ENCODE peak calls at places on chromosomes 7 and 10, in five cellular contexts. M is IMR-90; U is pancreas; T is GM12865; D is Jurkat, Clone E6-1. O is an unnamed sample.

GRCh38 chr7:107164092-107164491 is 4.7 kb upstream of the HBP1 start:
- DNase-seq in M (peak; percentile 37), U (no peak), T (no peak), D (no peak), O (no peak)

GRCh38 chr7:142463401-142463850 is 205.6 kb upstream of the PRSS58 start:
- DNase-seq in M (no peak), U (no peak), T (peak; percentile 41), D (peak; percentile 56), O (no peak)

GRCh38 chr7:74656421-74656910 is 1.1 kb upstream of the GTF2I start:
- DNase-seq in M (no peak), U (peak; percentile 47), T (peak; percentile 71), D (peak; percentile 67), O (peak; percentile 58)

GRCh38 chr10:45442251-45442650 is 68.2 kb downstream of the ALOX5 start:
- DNase-seq in M (no peak), U (no peak), T (no peak), D (no peak), O (no peak)

GRCh38 chr10:52319926-52320325 is 5.8 kb downstream of the DKK1 start:
- DNase-seq in M (peak; percentile 68), U (no peak), T (no peak), D (no peak), O (no peak)

GRCh38 chr10:22673785-22674184 is 40.6 kb downstream of the PIP4K2A start:
- DNase-seq in M (no peak), U (no peak), T (no peak), D (no peak), O (no peak)

GRCh38 chr7:102978280-102978679 is 65.5 kb downstream of the LRRC17 start:
- DNase-seq in M (peak; percentile 82), U (peak; percentile 34), T (no peak), D (no peak), O (no peak)

GRCh38 chr10:69572159-69573055 is 815 bp downstream of the NEUROG3 start:
- DNase-seq in M (peak; percentile 2), U (no peak), T (peak; percentile 16), D (no peak), O (no peak)

GRCh38 chr10:102644066-102644645 is at the start of gene TRIM8:
- DNase-seq in M (no peak), U (peak; percentile 67), T (peak; percentile 76), D (no peak), O (peak; percentile 66)

GRCh38 chr10:32940321-32941264 is 17.4 kb downstream of the ITGB1 start:
- DNase-seq in M (no peak), U (no peak), T (peak; percentile 47), D (no peak), O (no peak)

GRCh38 chr7:26284995-26285632 is 6.5 kb upstream of the SNX10 start:
- DNase-seq in M (no peak), U (no peak), T (peak; percentile 56), D (no peak), O (peak; percentile 55)

GRCh38 chr7:37180828-37181549 is 267.7 kb downstream of the ELMO1 start:
- DNase-seq in M (no peak), U (no peak), T (no peak), D (no peak), O (no peak)

GRCh38 chr7:12090757-12091134 is 120.3 kb upstream of the TMEM106B start:
- DNase-seq in M (no peak), U (no peak), T (no peak), D (no peak), O (no peak)

GRCh38 chr10:43236176-43236850 is 30.6 kb downstream of the RASGEF1A start:
- DNase-seq in M (no peak), U (no peak), T (no peak), D (no peak), O (no peak)

GRCh38 chr10:104614245-104614831 is 26.8 kb upstream of the SORCS3 start:
- DNase-seq in M (peak; percentile 3), U (no peak), T (peak; percentile 43), D (peak; percentile 18), O (peak; percentile 47)

GRCh38 chr7:136016649-136017395 is 39.7 kb upstream of the MTPN start:
- DNase-seq in M (no peak), U (no peak), T (no peak), D (no peak), O (no peak)

GRCh38 chr7:150384406-150385239 is 5.5 kb downstream of the ZNF775 start:
- DNase-seq in M (no peak), U (no peak), T (no peak), D (no peak), O (no peak)

GRCh38 chr7:38178695-38179344 is 775 bp downstream of the STARD3NL start:
- DNase-seq in M (peak; percentile 54), U (no peak), T (peak; percentile 55), D (peak; percentile 20), O (no peak)

GRCh38 chr10:6337382-6337781 is 134.7 kb downstream of the PFKFB3 start:
- DNase-seq in M (no peak), U (no peak), T (no peak), D (no peak), O (no peak)

GRCh38 chr7:33842141-33842540 is 63.2 kb upstream of the BMPER start:
- DNase-seq in M (no peak), U (no peak), T (no peak), D (no peak), O (no peak)

GRCh38 chr7:33841658-33842057 is 63.7 kb upstream of the BMPER start:
- DNase-seq in M (peak; percentile 25), U (no peak), T (no peak), D (no peak), O (no peak)

GRCh38 chr7:33841031-33841430 is 64.3 kb upstream of the BMPER start:
- DNase-seq in M (no peak), U (no peak), T (no peak), D (no peak), O (no peak)

GRCh38 chr7:33836797-33837355 is 68.5 kb upstream of the BMPER start:
- DNase-seq in M (peak; percentile 60), U (no peak), T (peak; percentile 15), D (peak; percentile 23), O (peak; percentile 48)

GRCh38 chr7:33837356-33837851 is 67.9 kb upstream of the BMPER start:
- DNase-seq in M (no peak), U (no peak), T (no peak), D (no peak), O (no peak)
- H3K4me3 ChIP-seq in M (no peak overlapping the region), U (no peak overlapping the region), T (no peak overlapping the region), D (no peak overlapping the region), O (no peak overlapping the region)

DNA sequence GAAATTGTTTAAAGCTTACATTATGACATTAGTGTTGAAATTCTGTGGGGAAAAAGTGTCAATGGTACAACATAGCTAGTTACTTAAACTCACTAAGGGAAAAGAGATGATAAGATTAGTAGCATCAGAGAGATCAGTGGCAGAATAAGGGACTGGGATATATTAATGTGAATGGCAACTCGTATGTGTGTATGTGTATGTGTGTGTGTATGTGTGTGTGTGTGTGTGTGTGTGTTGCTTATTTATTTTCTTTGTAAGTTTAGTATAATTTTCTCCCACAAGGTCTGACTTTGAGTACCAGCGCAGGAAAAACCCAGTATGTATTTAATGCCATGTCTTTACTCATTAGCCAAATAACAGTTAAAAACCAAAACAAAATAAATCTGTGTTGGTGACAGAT is 256.1 kb downstream of the ARHGAP21 start:
- DNase-seq in M (no peak), U (no peak), T (no peak), D (no peak), O (no peak)
- H3K4me3 ChIP-seq in M (peak overlapping the region; percentile 43), U (peak overlapping the region; percentile 42), T (no peak overlapping the region), D (no peak overlapping the region), O (peak overlapping the region; percentile 37)

DNA sequence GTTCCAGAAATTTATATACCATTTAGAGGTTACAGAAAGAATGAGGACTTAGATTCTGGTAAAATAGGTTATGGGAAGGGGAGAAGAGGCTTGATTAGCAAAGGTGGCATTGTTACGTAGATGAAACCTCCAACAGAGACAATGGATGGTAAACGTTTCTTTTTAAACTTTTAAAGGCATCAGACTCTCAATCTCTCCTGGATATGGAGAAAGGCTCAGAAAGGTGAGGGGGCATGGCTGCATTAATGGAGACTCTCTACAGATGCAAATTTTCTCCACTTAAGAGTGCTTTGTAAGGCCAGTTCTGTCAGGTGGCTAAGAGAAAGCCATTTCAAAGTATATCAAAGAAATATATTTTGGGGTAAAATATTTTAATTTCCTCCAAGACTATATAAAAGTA is 240.9 kb upstream of the PTER start:
- DNase-seq in M (no peak), U (no peak), T (no peak), D (no peak), O (no peak)
- H3K4me3 ChIP-seq in M (no peak overlapping the region), U (no peak overlapping the region), T (no peak overlapping the region), D (no peak overlapping the region), O (no peak overlapping the region)

GRCh38 chr10:75034714-75035258 is 76.7 kb upstream of the SAMD8 start:
- DNase-seq in M (no peak), U (no peak), T (no peak), D (no peak), O (no peak)
- H3K4me3 ChIP-seq in M (no peak overlapping the region), U (no peak overlapping the region), T (no peak overlapping the region), D (no peak overlapping the region), O (no peak overlapping the region)

GRCh38 chr7:99141756-99142726 is 1.9 kb downstream of the SMURF1 start:
- DNase-seq in M (peak; percentile 79), U (peak; percentile 51), T (peak; percentile 24), D (no peak), O (peak; percentile 53)
- H3K4me3 ChIP-seq in M (peak overlapping the region; percentile 99), U (peak overlapping the region; percentile 88), T (peak overlapping the region; percentile 19), D (no peak overlapping the region), O (no peak overlapping the region)